ENCODE peak calls at places on chromosomes 5 and 9, in nine cellular contexts. One of them, this sample, is unnamed.
A peak's percentile ranks its signal among the peaks of the same experiment; 100 is the strongest.

GRCh38 chr5:99936911-99937310 is 598.3 kb upstream of the FAM174A start:
- DNase-seq in CD8-positive, alpha-beta T cell: no peak
- DNase-seq in GM10248: no peak
- DNase-seq in cerebellum: no peak
- DNase-seq in IMR-90: no peak
- DNase-seq in activated T-helper 9 cell treated with anti-CD3 and anti-CD28 coated beads, Interleukin-2, amount 50 U/mL, for 16 hours: no peak
- DNase-seq in posterior vena cava: no peak
- DNase-seq in iris pigment epithelial cell: no peak
- DNase-seq in small intestine: no peak
- DNase-seq in this sample: no peak

GRCh38 chr5:33690736-33691135 is 201.1 kb downstream of the ADAMTS12 start:
- DNase-seq in CD8-positive, alpha-beta T cell: no peak
- DNase-seq in GM10248: no peak
- DNase-seq in cerebellum: no peak
- DNase-seq in IMR-90: peak; percentile 96
- DNase-seq in activated T-helper 9 cell treated with anti-CD3 and anti-CD28 coated beads, Interleukin-2, amount 50 U/mL, for 16 hours: no peak
- DNase-seq in posterior vena cava: no peak
- DNase-seq in iris pigment epithelial cell: peak; percentile 95
- DNase-seq in small intestine: no peak
- DNase-seq in this sample: peak; percentile 93

GRCh38 chr9:69122391-69123141 is 51.5 kb upstream of the TJP2 start:
- DNase-seq in CD8-positive, alpha-beta T cell: no peak
- DNase-seq in GM10248: no peak
- DNase-seq in cerebellum: no peak
- DNase-seq in IMR-90: peak; percentile 84
- DNase-seq in activated T-helper 9 cell treated with anti-CD3 and anti-CD28 coated beads, Interleukin-2, amount 50 U/mL, for 16 hours: no peak
- DNase-seq in posterior vena cava: no peak
- DNase-seq in iris pigment epithelial cell: peak; percentile 87
- DNase-seq in small intestine: peak; percentile 98
- DNase-seq in this sample: peak; percentile 44

GRCh38 chr5:81856948-81857928 is 106.3 kb upstream of the SSBP2 start:
- DNase-seq in CD8-positive, alpha-beta T cell: no peak
- DNase-seq in GM10248: no peak
- DNase-seq in cerebellum: peak; percentile 87
- DNase-seq in IMR-90: no peak
- DNase-seq in activated T-helper 9 cell treated with anti-CD3 and anti-CD28 coated beads, Interleukin-2, amount 50 U/mL, for 16 hours: no peak
- DNase-seq in posterior vena cava: peak; percentile 83
- DNase-seq in iris pigment epithelial cell: no peak
- DNase-seq in small intestine: no peak
- DNase-seq in this sample: no peak

GRCh38 chr9:136093331-136093986 is 1.6 kb downstream of the NACC2 start:
- DNase-seq in CD8-positive, alpha-beta T cell: no peak
- DNase-seq in GM10248: no peak
- DNase-seq in cerebellum: no peak
- DNase-seq in IMR-90: no peak
- DNase-seq in activated T-helper 9 cell treated with anti-CD3 and anti-CD28 coated beads, Interleukin-2, amount 50 U/mL, for 16 hours: no peak
- DNase-seq in posterior vena cava: no peak
- DNase-seq in iris pigment epithelial cell: no peak
- DNase-seq in small intestine: peak; percentile 37
- DNase-seq in this sample: no peak

GRCh38 chr5:10760033-10760975 is 730 bp downstream of the DAP start:
- DNase-seq in CD8-positive, alpha-beta T cell: no peak
- DNase-seq in GM10248: peak; percentile 41
- DNase-seq in cerebellum: no peak
- DNase-seq in IMR-90: peak; percentile 59
- DNase-seq in activated T-helper 9 cell treated with anti-CD3 and anti-CD28 coated beads, Interleukin-2, amount 50 U/mL, for 16 hours: no peak
- DNase-seq in posterior vena cava: peak; percentile 82
- DNase-seq in iris pigment epithelial cell: peak; percentile 56
- DNase-seq in small intestine: peak; percentile 89
- DNase-seq in this sample: no peak

GRCh38 chr5:64144429-64145215 is 21.0 kb upstream of the RNF180 start:
- DNase-seq in CD8-positive, alpha-beta T cell: no peak
- DNase-seq in GM10248: no peak
- DNase-seq in cerebellum: no peak
- DNase-seq in IMR-90: no peak
- DNase-seq in activated T-helper 9 cell treated with anti-CD3 and anti-CD28 coated beads, Interleukin-2, amount 50 U/mL, for 16 hours: no peak
- DNase-seq in posterior vena cava: no peak
- DNase-seq in iris pigment epithelial cell: peak; percentile 47
- DNase-seq in small intestine: no peak
- DNase-seq in this sample: no peak

GRCh38 chr9:109986423-109987055 is 206.5 kb downstream of the PALM2AKAP2 start:
- DNase-seq in CD8-positive, alpha-beta T cell: no peak
- DNase-seq in GM10248: no peak
- DNase-seq in cerebellum: no peak
- DNase-seq in IMR-90: peak; percentile 93
- DNase-seq in activated T-helper 9 cell treated with anti-CD3 and anti-CD28 coated beads, Interleukin-2, amount 50 U/mL, for 16 hours: no peak
- DNase-seq in posterior vena cava: no peak
- DNase-seq in iris pigment epithelial cell: peak; percentile 97
- DNase-seq in small intestine: no peak
- DNase-seq in this sample: peak; percentile 84

GRCh38 chr5:173763410-173763809 is 124.7 kb upstream of the CPEB4 start:
- DNase-seq in CD8-positive, alpha-beta T cell: no peak
- DNase-seq in GM10248: no peak
- DNase-seq in cerebellum: no peak
- DNase-seq in IMR-90: no peak
- DNase-seq in activated T-helper 9 cell treated with anti-CD3 and anti-CD28 coated beads, Interleukin-2, amount 50 U/mL, for 16 hours: no peak
- DNase-seq in posterior vena cava: no peak
- DNase-seq in iris pigment epithelial cell: no peak
- DNase-seq in small intestine: no peak
- DNase-seq in this sample: no peak

This sample was measured in skeletal muscle cell.